ENCODE peak calls at places on chromosomes 2 and 18, in ten cellular contexts. E is SK-N-SH, M is HCT116, U is spleen, F is breast epithelium, C is prostate gland, L is sigmoid colon, P is K562, Z is HepG2, I is stomach. Y is an unnamed sample.
A peak's percentile ranks its signal among the peaks of the same experiment; 100 is the strongest.

GRCh38 chr2:169891593-169892298 is 64.5 kb downstream of the UBR3 start:
- DNase-seq in Z (peak; percentile 39), C (no peak), U (no peak), E (no peak), P (no peak), L (no peak), F (no peak), M (no peak), I (no peak), Y (no peak)

GRCh38 chr2:196131384-196131861 is 40.0 kb downstream of the STK17B start:
- DNase-seq in F (no peak), Z (peak; percentile 83), U (no peak), M (peak; percentile 66), E (peak; percentile 7), P (peak; percentile 42), L (no peak), C (peak; percentile 26), I (peak; percentile 48), Y (peak; percentile 47)

GRCh38 chr2:152650768-152651371 is 66.4 kb downstream of the PRPF40A start:
- DNase-seq in E (no peak), L (no peak), F (no peak), C (no peak), I (no peak), P (no peak), Z (no peak), M (no peak), U (no peak), Y (no peak)

GRCh38 chr2:101501443-101501842 is 26.5 kb upstream of the RFX8 start:
- DNase-seq in Z (no peak), C (no peak), I (no peak), E (no peak), L (no peak), F (no peak), P (no peak), U (no peak), M (no peak), Y (no peak)

GRCh38 chr2:238426568-238427434 is at the start of gene ASB1:
- DNase-seq in F (peak; percentile 72), I (peak; percentile 71), L (peak; percentile 87), E (peak; percentile 97), Z (peak; percentile 73), M (peak; percentile 48), U (peak; percentile 96), C (peak; percentile 52), P (peak; percentile 82), Y (peak; percentile 95)

GRCh38 chr2:12057436-12058166 is 311.2 kb downstream of the LPIN1 start:
- DNase-seq in I (no peak), C (no peak), Z (no peak), F (no peak), L (peak; percentile 65), M (no peak), E (no peak), U (peak; percentile 93), P (no peak), Y (peak; percentile 44)

GRCh38 chr2:137183206-137183605 is 417.9 kb downstream of the THSD7B start:
- DNase-seq in U (no peak), C (no peak), Z (no peak), E (peak; percentile 5), I (no peak), F (no peak), P (no peak), M (no peak), L (no peak), Y (no peak)

GRCh38 chr2:44778221-44778654 is 163.3 kb upstream of the SIX3 start:
- DNase-seq in F (no peak), C (no peak), U (peak; percentile 75), L (no peak), E (no peak), I (no peak), P (no peak), M (no peak), Z (no peak), Y (no peak)

GRCh38 chr18:55529581-55529980 is 58.4 kb downstream of the TCF4 start:
- DNase-seq in E (no peak), C (no peak), I (no peak), P (no peak), U (no peak), Z (no peak), M (no peak), L (no peak), F (no peak), Y (no peak)

GRCh38 chr2:150466770-150467640 is 20.5 kb downstream of the RND3 start:
- DNase-seq in Z (no peak), P (no peak), M (no peak), C (no peak), E (no peak), U (no peak), L (no peak), F (no peak), I (no peak), Y (no peak)

GRCh38 chr2:224141304-224141703 is 102.2 kb upstream of the SERPINE2 start:
- DNase-seq in I (no peak), C (no peak), U (no peak), L (no peak), E (no peak), M (no peak), F (no peak), Z (no peak), P (no peak), Y (no peak)

GRCh38 chr2:2825516-2826208 is 494.6 kb upstream of the MYT1L start:
- DNase-seq in P (no peak), U (peak; percentile 68), I (peak; percentile 22), E (peak; percentile 23), Z (no peak), C (no peak), M (no peak), L (no peak), F (no peak), Y (no peak)

GRCh38 chr2:241775223-241776177 is 1.1 kb upstream of the GAL3ST2 start:
- DNase-seq in F (peak; percentile 15), U (peak; percentile 64), L (peak; percentile 57), M (no peak), P (peak; percentile 5), E (peak; percentile 36), Z (peak; percentile 59), C (no peak), I (no peak), Y (peak; percentile 15)

GRCh38 chr18:28854964-28855363 is 678.0 kb upstream of the CDH2 start:
- DNase-seq in P (no peak), M (no peak), Z (no peak), L (no peak), I (no peak), U (no peak), C (no peak), E (no peak), F (no peak), Y (no peak)

GRCh38 chr2:95121495-95122196 is at the start of gene MRPS5:
- DNase-seq in E (peak; percentile 96), Z (peak; percentile 62), L (peak; percentile 87), C (peak; percentile 78), P (peak; percentile 96), I (peak; percentile 89), M (peak; percentile 34), U (peak; percentile 98), F (peak; percentile 65), Y (peak; percentile 86)

GRCh38 chr2:42854207-42854818 is 61.9 kb upstream of the HAAO start:
- DNase-seq in Z (peak; percentile 43), E (no peak), L (peak; percentile 87), U (peak; percentile 59), M (no peak), C (peak; percentile 54), I (no peak), F (peak; percentile 79), P (no peak), Y (no peak)

GRCh38 chr2:113694438-113694837 is 62.0 kb downstream of the SLC35F5 start:
- DNase-seq in I (no peak), L (no peak), F (no peak), C (no peak), Z (no peak), U (no peak), E (no peak), M (no peak), P (no peak), Y (no peak)

GRCh38 chr18:74353169-74353775 is 37.6 kb downstream of the C18orf63 start:
- DNase-seq in M (peak; percentile 29), P (peak; percentile 4), L (peak; percentile 78), U (no peak), C (peak; percentile 60), F (peak; percentile 43), E (peak; percentile 35), Z (peak; percentile 63), I (peak; percentile 69), Y (peak; percentile 62)

GRCh38 chr18:34976899-34977786 is 64.1 kb upstream of the MAPRE2 start:
- DNase-seq in F (peak; percentile 44), L (peak; percentile 86), Z (peak; percentile 70), I (peak; percentile 91), C (peak; percentile 56), E (peak; percentile 86), M (no peak), P (peak; percentile 42), U (peak; percentile 96), Y (peak; percentile 85)
- TF ChIP-seq POLR2AphosphoS5 in F (no peak), L (no peak), Z (no peak), I (no peak), C (no peak), E (no peak), M (peak; percentile 17), P (no peak), U (peak; percentile 56), Y (peak; percentile 18)

DNA sequence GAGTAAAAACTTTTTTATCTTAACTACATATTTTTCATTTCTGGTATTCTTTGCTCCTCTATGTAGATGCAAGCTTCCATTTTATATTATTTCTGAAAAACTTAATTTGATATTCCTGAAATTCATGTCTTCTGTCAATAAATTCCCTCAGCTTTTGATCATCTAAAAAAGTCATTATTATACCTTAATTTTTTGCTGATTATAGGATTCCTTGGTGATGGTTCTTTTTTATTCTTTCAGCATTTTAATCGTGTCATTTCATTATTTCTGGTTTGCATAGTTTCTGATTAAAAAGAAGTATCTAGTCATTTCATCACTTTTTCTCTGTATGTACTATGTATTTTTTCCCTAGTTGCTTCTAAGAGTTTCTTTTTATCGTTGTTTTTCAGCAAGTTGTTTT is 241.8 kb upstream of the CYP26B1 start:
- DNase-seq in U (no peak), M (no peak), E (no peak), C (no peak), F (no peak), Z (no peak), L (no peak), I (no peak), P (no peak), Y (no peak)
- H3K9me3 ChIP-seq in U (peaks cover 44% of the 10 kb centered on the region), M (peaks cover 3% of the 10 kb centered on the region), E (peaks cover 3% of the 10 kb centered on the region), C (no peaks in the 10 kb centered on the region), F (peaks cover 9% of the 10 kb centered on the region), Z (peaks cover 20% of the 10 kb centered on the region), L (peaks cover 8% of the 10 kb centered on the region), I (peaks cover 5% of the 10 kb centered on the region), P (peaks cover 4% of the 10 kb centered on the region), Y (no peaks in the 10 kb centered on the region)

DNA sequence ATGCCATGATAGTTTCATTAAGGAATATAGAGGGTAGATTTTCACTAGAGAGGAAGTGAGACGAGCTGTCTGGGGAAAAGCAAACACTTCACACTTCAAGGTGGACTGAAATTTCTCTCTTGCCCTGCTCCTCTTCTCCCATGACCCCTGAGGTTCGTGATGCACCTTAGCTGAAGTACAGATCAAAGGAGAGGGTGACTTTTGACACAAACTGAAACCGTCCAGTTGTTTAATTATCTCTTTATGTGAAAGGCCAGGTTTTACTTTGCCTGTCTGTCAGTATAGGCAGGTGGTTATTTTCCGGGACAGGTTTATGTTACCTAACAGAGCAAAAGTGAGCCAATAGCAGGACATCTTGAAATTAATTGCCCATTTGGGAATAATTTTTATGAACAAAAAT is 41.0 kb upstream of the FOXI3 start:
- DNase-seq in E (no peak), L (no peak), F (no peak), P (no peak), M (no peak), U (no peak), C (no peak), I (no peak), Z (no peak), Y (no peak)
- TF ChIP-seq CTCF in E (no peak), L (no peak), F (no peak), P (no peak), M (no peak), U (no peak), C (no peak), I (no peak), Z (no peak), Y (no peak)

GRCh38 chr2:127086800-127087737 is 19.9 kb downstream of the BIN1 start:
- DNase-seq in M (no peak), U (peak; percentile 89), L (peak; percentile 88), C (no peak), F (peak; percentile 35), I (peak; percentile 47), Z (no peak), E (peak; percentile 89), P (peak; percentile 72), Y (peak; percentile 83)
- TF ChIP-seq POLR2AphosphoS5 in M (no peak), U (peak; percentile 73), L (no peak), C (no peak), F (no peak), I (no peak), Z (no peak), E (no peak), P (no peak), Y (no peak)